ENCODE peak calls at places on chromosome 12, in seven cellular contexts. X is stomach, U is fibroblast of lung, F is IMR-90, Y is hepatocyte, I is psoas muscle, J is GM23248. R is an unnamed sample. For H3K9me3, the result is how much of the 10 kb centered on the place peaks cover.

GRCh38 chr12:116381744-116382455 is 104.4 kb upstream of the MED13L start:
- DNase-seq in X (no peak), U (peak), Y (peak), I (no peak), F (peak), J (peak), R (no peak)

GRCh38 chr12:51341259-51342007 is 5.0 kb downstream of the CELA1 start:
- DNase-seq in I (peak), F (peak), U (peak), Y (peak), J (peak), X (peak), R (peak)

GRCh38 chr12:57188090-57188425 is 28.5 kb upstream of the NXPH4 start:
- DNase-seq in U (no peak), J (no peak), Y (no peak), F (no peak), X (no peak), I (no peak), R (no peak)

GRCh38 chr12:48003226-48004038 is 844 bp downstream of the COL2A1 start:
- DNase-seq in Y (no peak), F (no peak), I (no peak), X (no peak), U (peak), J (peak), R (no peak)

GRCh38 chr12:102080842-102081241 is 19.1 kb upstream of the WASHC3 start:
- DNase-seq in Y (no peak), U (no peak), I (no peak), F (no peak), J (no peak), X (no peak), R (no peak)

GRCh38 chr12:42609605-42610004 is 20.1 kb upstream of the PRICKLE1 start:
- DNase-seq in Y (no peak), U (peak), J (peak), F (peak), X (no peak), I (no peak), R (no peak)

GRCh38 chr12:66708704-66709443 is 30.0 kb upstream of the GRIP1 start:
- DNase-seq in I (no peak), U (peak), F (peak), X (no peak), J (peak), Y (peak), R (no peak)

GRCh38 chr12:30977537-30978349 is 51.2 kb downstream of the TSPAN11 start:
- DNase-seq in F (no peak), Y (no peak), J (no peak), X (no peak), I (no peak), U (no peak), R (no peak)

GRCh38 chr12:101925352-101925751 is 48.0 kb downstream of the DRAM1 start:
- DNase-seq in X (peak), I (peak), J (peak), U (peak), F (peak), Y (peak), R (no peak)

GRCh38 chr12:120764766-120765165 is 39.1 kb downstream of the ACADS start:
- DNase-seq in Y (no peak), U (no peak), X (no peak), F (no peak), J (no peak), I (no peak), R (no peak)

GRCh38 chr12:124399622-124400021 is 104.7 kb downstream of the RFLNA start:
- DNase-seq in I (peak), Y (no peak), U (no peak), X (no peak), F (no peak), J (peak), R (no peak)

GRCh38 chr12:76919388-76920181 is 40.8 kb upstream of the CSRP2 start:
- DNase-seq in U (no peak), I (no peak), Y (no peak), F (no peak), X (no peak), J (no peak), R (no peak)

GRCh38 chr12:45518516-45519235 is 210.8 kb upstream of the ARID2 start:
- DNase-seq in F (no peak), U (no peak), X (no peak), I (no peak), J (no peak), Y (no peak), R (peak)

GRCh38 chr12:15731940-15732339 is 57.2 kb downstream of the EPS8 start:
- DNase-seq in U (no peak), F (no peak), X (no peak), I (no peak), Y (no peak), J (no peak), R (no peak)

GRCh38 chr12:111597731-111598636 is 1.1 kb downstream of the ATXN2 start:
- DNase-seq in J (peak), F (no peak), X (peak), U (peak), Y (peak), I (peak), R (peak)

GRCh38 chr12:65825573-65826512 is 1.6 kb downstream of the HMGA2 start:
- DNase-seq in X (peak), J (peak), I (no peak), F (peak), U (peak), Y (peak), R (no peak)

GRCh38 chr12:22543246-22544037 is 900 bp downstream of the C2CD5 start:
- DNase-seq in J (peak), I (peak), U (peak), X (peak), Y (peak), F (peak), R (peak)

GRCh38 chr12:126937431-126937830 is 1329.5 kb upstream of the TMEM132C start:
- DNase-seq in F (no peak), J (no peak), Y (no peak), U (no peak), I (no peak), X (no peak), R (no peak)

GRCh38 chr12:81722004-81722403 is 37.1 kb downstream of the PPFIA2 start:
- DNase-seq in F (no peak), J (peak), U (peak), I (no peak), X (no peak), Y (no peak), R (no peak)

GRCh38 chr12:67982165-67982563 is 7.1 kb upstream of the IFNG-AS1 start:
- DNase-seq in I (no peak), Y (no peak), X (no peak), F (no peak), U (no peak), J (peak), R (no peak)

GRCh38 chr12:112939761-112940357 is 1.6 kb downstream of the OAS3 start:
- DNase-seq in J (no peak), F (no peak), Y (no peak), I (no peak), U (no peak), X (no peak), R (no peak)

GRCh38 chr12:96258451-96258933 is 64.3 kb downstream of the ELK3 start:
- DNase-seq in J (peak), Y (no peak), X (no peak), U (peak), F (peak), I (peak), R (no peak)

GRCh38 chr12:29429999-29430698 is 49.2 kb upstream of the ERGIC2 start:
- DNase-seq in Y (no peak), X (no peak), U (no peak), J (no peak), F (no peak), I (no peak), R (no peak)

GRCh38 chr12:1930816-1931597 is 12.6 kb upstream of the CACNA2D4 start:
- DNase-seq in F (no peak), J (no peak), X (peak), U (no peak), I (no peak), Y (no peak), R (no peak)

GRCh38 chr12:126944684-126945083 is 1322.3 kb upstream of the TMEM132C start:
- DNase-seq in X (no peak), Y (no peak), J (peak), F (no peak), I (no peak), U (no peak), R (no peak)

GRCh38 chr12:42234970-42235369 is 3.1 kb downstream of the YAF2 start:
- DNase-seq in Y (no peak), U (peak), J (peak), F (peak), I (no peak), X (no peak), R (no peak)

GRCh38 chr12:88836156-88836555 is 255.9 kb upstream of the KITLG start:
- DNase-seq in J (no peak), F (no peak), U (no peak), X (no peak), Y (no peak), I (no peak), R (no peak)

GRCh38 chr12:22974865-22975264 is 349.9 kb downstream of the ETNK1 start:
- DNase-seq in Y (peak), I (no peak), J (peak), U (peak), X (no peak), F (peak), R (no peak)

GRCh38 chr12:62210422-62210821 is 49.8 kb upstream of the USP15 start:
- DNase-seq in J (peak), X (peak), U (peak), F (peak), I (peak), Y (peak), R (no peak)

GRCh38 chr12:19507823-19508222 is 68.5 kb downstream of the AEBP2 start:
- DNase-seq in I (no peak), Y (no peak), U (peak), X (no peak), F (peak), J (peak), R (no peak)

GRCh38 chr12:55816876-55817351 is 610 bp downstream of the SARNP start:
- DNase-seq in F (peak), U (no peak), I (no peak), X (no peak), J (peak), Y (peak), R (no peak)

GRCh38 chr12:3418609-3419469 is 72.2 kb upstream of the PRMT8 start:
- DNase-seq in J (no peak), X (no peak), U (no peak), F (no peak), I (no peak), Y (peak), R (no peak)

GRCh38 chr12:4308334-4308960 is 12.6 kb upstream of the TIGAR start:
- DNase-seq in F (no peak), I (no peak), U (no peak), J (no peak), X (no peak), Y (no peak), R (no peak)

GRCh38 chr12:97309921-97310320 is 152.7 kb upstream of the RMST start:
- DNase-seq in X (no peak), J (no peak), F (no peak), U (no peak), I (no peak), Y (no peak), R (no peak)

GRCh38 chr12:114448618-114448933 is 42.6 kb upstream of the TBX5 start:
- DNase-seq in I (no peak), Y (no peak), J (no peak), F (no peak), U (no peak), X (no peak), R (no peak)

GRCh38 chr12:6241495-6241894 is 41.3 kb downstream of the CD9 start:
- DNase-seq in F (no peak), I (peak), Y (no peak), X (peak), J (no peak), U (no peak), R (no peak)

GRCh38 chr12:125096894-125097293 is 31.7 kb downstream of the AACS start:
- DNase-seq in F (no peak), J (no peak), Y (no peak), U (no peak), X (no peak), I (no peak), R (no peak)

GRCh38 chr12:111444706-111445310 is 39.1 kb downstream of the SH2B3 start:
- DNase-seq in X (peak), I (peak), Y (peak), J (peak), U (no peak), F (no peak), R (peak)

GRCh38 chr12:132199526-132200319 is 55.5 kb downstream of the NOC4L start:
- DNase-seq in Y (no peak), J (no peak), U (no peak), X (no peak), I (no peak), F (no peak), R (no peak)
- H3K9me3 ChIP-seq in Y (under half), J (under half), U (under half), X (under half), I (under half), F (under half), R (under half)

GRCh38 chr12:132295101-132295526 is 34.3 kb downstream of the GALNT9 start:
- DNase-seq in J (no peak), U (no peak), X (no peak), I (peak), Y (no peak), F (no peak), R (no peak)
- H3K9me3 ChIP-seq in J (under half), U (under half), X (under half), I (under half), Y (under half), F (under half), R (under half)

GRCh38 chr12:34396006-34396860 is 373.9 kb downstream of the ALG10 start:
- DNase-seq in F (no peak), U (no peak), X (peak), I (peak), J (no peak), Y (no peak), R (no peak)
- H3K9me3 ChIP-seq in F (half or more), U (under half), X (under half), I (under half), J (under half), Y (under half), R (under half)

DNA sequence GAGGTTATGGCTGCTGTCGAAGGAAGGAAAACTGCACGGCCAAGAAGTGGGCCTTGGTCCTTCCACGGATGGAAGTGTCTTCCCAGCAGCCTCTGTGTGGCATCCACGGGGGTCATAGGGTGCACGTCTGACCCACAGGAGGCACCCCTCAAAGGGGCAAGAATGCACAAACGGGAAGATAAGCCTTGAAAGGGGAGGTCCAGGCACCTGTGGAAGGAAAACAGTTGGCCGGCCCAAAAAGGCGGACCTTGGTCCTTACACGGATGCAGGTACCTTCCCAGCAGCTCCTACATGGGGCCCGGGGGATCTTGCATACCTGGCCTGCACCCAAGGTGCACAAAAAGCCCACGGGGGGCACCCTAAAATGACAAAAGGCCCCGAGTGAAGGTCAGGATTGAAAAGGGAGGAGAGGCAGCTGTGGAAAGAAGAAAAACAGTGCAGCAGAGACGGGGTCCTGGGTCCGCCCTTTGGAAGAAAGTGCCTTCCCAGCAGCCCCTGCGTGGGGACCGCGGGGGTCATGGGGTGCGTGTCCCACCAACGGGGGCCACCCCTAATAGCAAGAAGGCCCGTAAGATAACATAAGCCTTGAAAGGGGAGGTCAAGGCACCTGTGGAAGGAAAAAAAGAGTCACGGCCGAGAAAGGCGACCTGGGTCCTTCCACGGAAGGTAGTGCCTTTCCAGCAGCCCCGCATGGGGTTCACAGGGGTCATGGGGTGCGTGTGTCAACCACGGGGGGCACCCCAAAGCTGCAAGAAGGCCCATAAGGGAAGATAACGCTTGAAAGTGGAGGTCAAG is 276.1 kb downstream of the ALG10 start:
- DNase-seq in X (no peak), U (no peak), Y (no peak), J (no peak), I (peak), F (no peak), R (no peak)
- H3K9me3 ChIP-seq in X (under half), U (under half), Y (under half), J (under half), I (under half), F (half or more), R (under half)

GRCh38 chr12:86050010-86050409 is 175.9 kb downstream of the NTS start:
- DNase-seq in J (no peak), Y (no peak), I (no peak), F (no peak), U (no peak), X (no peak), R (no peak)
- H3K9me3 ChIP-seq in J (under half), Y (under half), I (under half), F (under half), U (under half), X (under half), R (under half)

DNA sequence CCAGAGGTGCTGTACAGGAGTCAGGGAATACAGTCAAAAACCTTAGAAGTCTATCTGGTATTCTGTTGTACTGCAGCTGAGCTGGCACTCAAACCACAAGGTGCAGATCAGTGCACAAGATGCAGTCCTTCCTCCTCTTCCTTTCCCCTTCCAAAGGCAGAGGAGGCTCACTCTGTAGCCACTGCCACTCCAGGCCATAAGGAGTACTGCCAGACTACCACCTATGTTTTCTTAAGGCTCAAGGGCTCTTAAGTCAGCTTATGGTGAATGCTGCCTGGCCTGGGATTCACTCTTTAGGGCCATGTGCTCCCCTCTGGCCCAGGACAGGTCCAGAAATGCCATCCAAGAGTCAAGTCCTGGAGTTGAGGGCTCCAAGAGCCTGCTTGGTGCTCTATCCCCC is 200.3 kb downstream of the CRADD start:
- DNase-seq in J (no peak), X (no peak), F (no peak), I (no peak), Y (no peak), U (no peak), R (no peak)
- H3K9me3 ChIP-seq in J (under half), X (under half), F (under half), I (under half), Y (under half), U (under half), R (under half)

GRCh38 chr12:26187429-26187828 is 7.9 kb upstream of the SSPN start:
- DNase-seq in U (no peak), I (no peak), F (no peak), Y (no peak), J (peak), X (no peak), R (no peak)
- H3K9me3 ChIP-seq in U (under half), I (under half), F (under half), Y (under half), J (under half), X (under half), R (under half)

DNA sequence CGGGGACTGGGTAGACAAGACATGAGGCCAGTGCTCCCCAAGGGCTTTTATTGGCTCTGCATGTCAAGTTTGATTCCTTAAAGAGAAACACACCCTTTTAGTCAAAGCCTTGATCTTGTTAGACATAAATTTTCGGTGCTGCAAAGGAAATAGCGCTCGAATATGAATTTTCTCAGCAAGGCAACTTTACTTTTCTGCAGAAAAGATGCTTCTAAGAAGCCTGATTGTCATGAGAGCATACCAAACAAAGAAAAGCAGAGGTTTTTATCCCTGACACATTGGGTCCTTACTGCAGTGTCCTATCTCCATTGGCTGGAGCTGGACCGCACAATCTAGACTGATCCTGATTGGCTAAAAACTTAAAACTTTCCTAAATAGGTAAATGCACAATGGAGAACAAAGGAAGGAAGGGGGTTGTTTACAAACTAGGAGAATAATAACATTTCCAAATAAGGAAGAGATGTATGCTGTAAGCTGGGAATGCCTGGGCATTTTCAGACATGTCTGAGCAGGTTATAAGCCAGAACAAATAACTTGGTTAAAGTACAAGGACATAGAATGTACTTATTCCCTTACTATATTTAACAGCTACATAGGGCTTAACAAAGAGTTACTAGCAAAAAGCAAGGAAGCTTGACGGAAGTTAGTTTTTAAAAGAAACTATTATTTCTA is 17.2 kb downstream of the TXNRD1 start:
- DNase-seq in X (no peak), Y (no peak), J (no peak), U (no peak), F (no peak), I (no peak), R (no peak)
- H3K9me3 ChIP-seq in X (under half), Y (under half), J (under half), U (under half), F (under half), I (under half), R (under half)